ENCODE peak calls at places on chromosomes 11 and 22, in five cellular contexts. One of them, this sample, is unnamed.

GRCh38 chr11:127627629-127628462 is 627.3 kb upstream of the KIRREL3 start:
- DNase-seq in activated gamma-delta T cell treated with anti-CD3 and anti-CD28 coated beads, Interleukin-2, amount 50 U/mL, for 16 hours: no peak
- DNase-seq in ureter: no peak
- DNase-seq in NCI-H146: peak
- DNase-seq in AG10803: no peak
- DNase-seq in this sample: no peak

GRCh38 chr11:124174001-124174400 is 9.1 kb upstream of the OR10D3 start:
- DNase-seq in activated gamma-delta T cell treated with anti-CD3 and anti-CD28 coated beads, Interleukin-2, amount 50 U/mL, for 16 hours: no peak
- DNase-seq in ureter: no peak
- DNase-seq in NCI-H146: peak
- DNase-seq in AG10803: peak
- DNase-seq in this sample: no peak

GRCh38 chr11:74687237-74688005 is 43.8 kb downstream of the CHRDL2 start:
- DNase-seq in activated gamma-delta T cell treated with anti-CD3 and anti-CD28 coated beads, Interleukin-2, amount 50 U/mL, for 16 hours: no peak
- DNase-seq in ureter: no peak
- DNase-seq in NCI-H146: no peak
- DNase-seq in AG10803: peak
- DNase-seq in this sample: no peak

GRCh38 chr11:1071571-1072115 is 3.0 kb upstream of the MUC2 start:
- DNase-seq in activated gamma-delta T cell treated with anti-CD3 and anti-CD28 coated beads, Interleukin-2, amount 50 U/mL, for 16 hours: no peak
- DNase-seq in ureter: no peak
- DNase-seq in NCI-H146: peak
- DNase-seq in AG10803: no peak
- DNase-seq in this sample: no peak

GRCh38 chr11:88704505-88704904 is 361.3 kb downstream of the GRM5 start:
- DNase-seq in activated gamma-delta T cell treated with anti-CD3 and anti-CD28 coated beads, Interleukin-2, amount 50 U/mL, for 16 hours: no peak
- DNase-seq in ureter: no peak
- DNase-seq in NCI-H146: no peak
- DNase-seq in AG10803: no peak
- DNase-seq in this sample: no peak

GRCh38 chr11:117979481-117980211 is 6.5 kb upstream of the IL10RA start:
- DNase-seq in activated gamma-delta T cell treated with anti-CD3 and anti-CD28 coated beads, Interleukin-2, amount 50 U/mL, for 16 hours: no peak
- DNase-seq in ureter: no peak
- DNase-seq in NCI-H146: no peak
- DNase-seq in AG10803: no peak
- DNase-seq in this sample: peak

GRCh38 chr11:1570531-1570895 is 1.6 kb downstream of the DUSP8 start:
- DNase-seq in activated gamma-delta T cell treated with anti-CD3 and anti-CD28 coated beads, Interleukin-2, amount 50 U/mL, for 16 hours: no peak
- DNase-seq in ureter: no peak
- DNase-seq in NCI-H146: no peak
- DNase-seq in AG10803: no peak
- DNase-seq in this sample: no peak

GRCh38 chr22:45102896-45103420 is 60.8 kb upstream of the NUP50 start:
- DNase-seq in activated gamma-delta T cell treated with anti-CD3 and anti-CD28 coated beads, Interleukin-2, amount 50 U/mL, for 16 hours: no peak
- DNase-seq in ureter: no peak
- DNase-seq in NCI-H146: no peak
- DNase-seq in AG10803: no peak
- DNase-seq in this sample: no peak

GRCh38 chr11:46001427-46002049 is 79.1 kb downstream of the LARGE2 start:
- DNase-seq in activated gamma-delta T cell treated with anti-CD3 and anti-CD28 coated beads, Interleukin-2, amount 50 U/mL, for 16 hours: no peak
- DNase-seq in ureter: no peak
- DNase-seq in NCI-H146: no peak
- DNase-seq in AG10803: peak
- DNase-seq in this sample: no peak

GRCh38 chr22:31378123-31378522 is 21.3 kb upstream of the DRG1 start:
- DNase-seq in activated gamma-delta T cell treated with anti-CD3 and anti-CD28 coated beads, Interleukin-2, amount 50 U/mL, for 16 hours: no peak
- DNase-seq in ureter: no peak
- DNase-seq in NCI-H146: no peak
- DNase-seq in AG10803: peak
- DNase-seq in this sample: no peak

GRCh38 chr22:39856588-39856987 is 37.0 kb downstream of the ENTHD1 start:
- DNase-seq in activated gamma-delta T cell treated with anti-CD3 and anti-CD28 coated beads, Interleukin-2, amount 50 U/mL, for 16 hours: no peak
- DNase-seq in ureter: no peak
- DNase-seq in NCI-H146: no peak
- DNase-seq in AG10803: no peak
- DNase-seq in this sample: no peak

GRCh38 chr11:5666396-5666780 is 18.5 kb downstream of the TRIM5 start:
- DNase-seq in activated gamma-delta T cell treated with anti-CD3 and anti-CD28 coated beads, Interleukin-2, amount 50 U/mL, for 16 hours: no peak
- DNase-seq in ureter: no peak
- DNase-seq in NCI-H146: no peak
- DNase-seq in AG10803: no peak
- DNase-seq in this sample: no peak

GRCh38 chr11:134032501-134033091 is 36.3 kb upstream of the JAM3 start:
- DNase-seq in activated gamma-delta T cell treated with anti-CD3 and anti-CD28 coated beads, Interleukin-2, amount 50 U/mL, for 16 hours: no peak
- DNase-seq in ureter: no peak
- DNase-seq in NCI-H146: peak
- DNase-seq in AG10803: peak
- DNase-seq in this sample: no peak

GRCh38 chr11:45266693-45267451 is 19.3 kb downstream of the SYT13 start:
- DNase-seq in activated gamma-delta T cell treated with anti-CD3 and anti-CD28 coated beads, Interleukin-2, amount 50 U/mL, for 16 hours: no peak
- DNase-seq in ureter: no peak
- DNase-seq in NCI-H146: no peak
- DNase-seq in AG10803: no peak
- DNase-seq in this sample: peak

GRCh38 chr11:79076526-79077115 is 364.2 kb downstream of the TENM4 start:
- DNase-seq in activated gamma-delta T cell treated with anti-CD3 and anti-CD28 coated beads, Interleukin-2, amount 50 U/mL, for 16 hours: no peak
- DNase-seq in ureter: no peak
- DNase-seq in NCI-H146: peak
- DNase-seq in AG10803: peak
- DNase-seq in this sample: no peak

GRCh38 chr11:29319231-29319630 is 697.6 kb downstream of the KCNA4 start:
- DNase-seq in activated gamma-delta T cell treated with anti-CD3 and anti-CD28 coated beads, Interleukin-2, amount 50 U/mL, for 16 hours: no peak
- DNase-seq in ureter: no peak
- DNase-seq in NCI-H146: no peak
- DNase-seq in AG10803: peak
- DNase-seq in this sample: no peak

GRCh38 chr22:39097098-39098020 is at the start of gene APOBEC3H:
- DNase-seq in activated gamma-delta T cell treated with anti-CD3 and anti-CD28 coated beads, Interleukin-2, amount 50 U/mL, for 16 hours: no peak
- DNase-seq in ureter: peak
- DNase-seq in NCI-H146: no peak
- DNase-seq in AG10803: no peak
- DNase-seq in this sample: peak

GRCh38 chr11:32434387-32435151 is 770 bp downstream of the WT1 start:
- DNase-seq in activated gamma-delta T cell treated with anti-CD3 and anti-CD28 coated beads, Interleukin-2, amount 50 U/mL, for 16 hours: no peak
- DNase-seq in ureter: no peak
- DNase-seq in NCI-H146: no peak
- DNase-seq in AG10803: no peak
- DNase-seq in this sample: no peak

GRCh38 chr22:21688706-21689381 is 23.0 kb downstream of the PPIL2 start:
- DNase-seq in activated gamma-delta T cell treated with anti-CD3 and anti-CD28 coated beads, Interleukin-2, amount 50 U/mL, for 16 hours: no peak
- DNase-seq in ureter: no peak
- DNase-seq in NCI-H146: no peak
- DNase-seq in AG10803: no peak
- DNase-seq in this sample: no peak

GRCh38 chr11:81237139-81237538 is 1496.5 kb downstream of the FAM181B start:
- DNase-seq in activated gamma-delta T cell treated with anti-CD3 and anti-CD28 coated beads, Interleukin-2, amount 50 U/mL, for 16 hours: no peak
- DNase-seq in ureter: no peak
- DNase-seq in NCI-H146: no peak
- DNase-seq in AG10803: peak
- DNase-seq in this sample: no peak

GRCh38 chr11:75786101-75786736 is 17.6 kb downstream of the DGAT2 start:
- DNase-seq in activated gamma-delta T cell treated with anti-CD3 and anti-CD28 coated beads, Interleukin-2, amount 50 U/mL, for 16 hours: no peak
- DNase-seq in ureter: peak
- DNase-seq in NCI-H146: no peak
- DNase-seq in AG10803: no peak
- DNase-seq in this sample: no peak

GRCh38 chr22:37109242-37109917 is at the start of gene TMPRSS6:
- DNase-seq in activated gamma-delta T cell treated with anti-CD3 and anti-CD28 coated beads, Interleukin-2, amount 50 U/mL, for 16 hours: no peak
- DNase-seq in ureter: no peak
- DNase-seq in NCI-H146: no peak
- DNase-seq in AG10803: no peak
- DNase-seq in this sample: no peak

GRCh38 chr11:16111690-16112089 is 244.7 kb downstream of the SOX6 start:
- DNase-seq in activated gamma-delta T cell treated with anti-CD3 and anti-CD28 coated beads, Interleukin-2, amount 50 U/mL, for 16 hours: no peak
- DNase-seq in ureter: no peak
- DNase-seq in NCI-H146: no peak
- DNase-seq in AG10803: no peak
- DNase-seq in this sample: no peak

GRCh38 chr11:2092464-2092910 is 46.7 kb downstream of the IGF2 start:
- DNase-seq in activated gamma-delta T cell treated with anti-CD3 and anti-CD28 coated beads, Interleukin-2, amount 50 U/mL, for 16 hours: no peak
- DNase-seq in ureter: peak
- DNase-seq in NCI-H146: no peak
- DNase-seq in AG10803: no peak
- DNase-seq in this sample: no peak

GRCh38 chr11:70397336-70397982 is 870 bp upstream of the CTTN start:
- DNase-seq in activated gamma-delta T cell treated with anti-CD3 and anti-CD28 coated beads, Interleukin-2, amount 50 U/mL, for 16 hours: no peak
- DNase-seq in ureter: no peak
- DNase-seq in NCI-H146: peak
- DNase-seq in AG10803: peak
- DNase-seq in this sample: peak

GRCh38 chr11:33633251-33634003 is 67.2 kb downstream of the C11orf91 start:
- DNase-seq in activated gamma-delta T cell treated with anti-CD3 and anti-CD28 coated beads, Interleukin-2, amount 50 U/mL, for 16 hours: no peak
- DNase-seq in ureter: no peak
- DNase-seq in NCI-H146: peak
- DNase-seq in AG10803: peak
- DNase-seq in this sample: no peak

GRCh38 chr11:47923667-47924066 is 56.7 kb upstream of the PTPRJ start:
- DNase-seq in activated gamma-delta T cell treated with anti-CD3 and anti-CD28 coated beads, Interleukin-2, amount 50 U/mL, for 16 hours: no peak
- DNase-seq in ureter: peak
- DNase-seq in NCI-H146: no peak
- DNase-seq in AG10803: peak
- DNase-seq in this sample: no peak

GRCh38 chr22:42074153-42074750 is at the start of gene PHETA2:
- DNase-seq in activated gamma-delta T cell treated with anti-CD3 and anti-CD28 coated beads, Interleukin-2, amount 50 U/mL, for 16 hours: no peak
- DNase-seq in ureter: peak
- DNase-seq in NCI-H146: peak
- DNase-seq in AG10803: peak
- DNase-seq in this sample: peak

GRCh38 chr11:1928891-1929541 is 9.5 kb downstream of the TNNT3 start:
- DNase-seq in activated gamma-delta T cell treated with anti-CD3 and anti-CD28 coated beads, Interleukin-2, amount 50 U/mL, for 16 hours: no peak
- DNase-seq in ureter: no peak
- DNase-seq in NCI-H146: no peak
- DNase-seq in AG10803: no peak
- DNase-seq in this sample: no peak

GRCh38 chr22:36865346-36865745 is 4.5 kb downstream of the NCF4 start:
- DNase-seq in activated gamma-delta T cell treated with anti-CD3 and anti-CD28 coated beads, Interleukin-2, amount 50 U/mL, for 16 hours: no peak
- DNase-seq in ureter: no peak
- DNase-seq in NCI-H146: no peak
- DNase-seq in AG10803: no peak
- DNase-seq in this sample: no peak

GRCh38 chr11:10657308-10658271 is 36.0 kb downstream of the IRAG1 start:
- DNase-seq in activated gamma-delta T cell treated with anti-CD3 and anti-CD28 coated beads, Interleukin-2, amount 50 U/mL, for 16 hours: no peak
- DNase-seq in ureter: no peak
- DNase-seq in NCI-H146: no peak
- DNase-seq in AG10803: peak
- DNase-seq in this sample: peak

GRCh38 chr11:82775736-82776346 is 42.2 kb upstream of the FAM181B start:
- DNase-seq in activated gamma-delta T cell treated with anti-CD3 and anti-CD28 coated beads, Interleukin-2, amount 50 U/mL, for 16 hours: no peak
- DNase-seq in ureter: no peak
- DNase-seq in NCI-H146: peak
- DNase-seq in AG10803: peak
- DNase-seq in this sample: no peak

GRCh38 chr11:68598816-68599653 is 85.3 kb upstream of the GAL start:
- DNase-seq in activated gamma-delta T cell treated with anti-CD3 and anti-CD28 coated beads, Interleukin-2, amount 50 U/mL, for 16 hours: no peak
- DNase-seq in ureter: no peak
- DNase-seq in NCI-H146: no peak
- DNase-seq in AG10803: peak
- DNase-seq in this sample: no peak

GRCh38 chr11:100835854-100836253 is 148.8 kb downstream of the ARHGAP42 start:
- DNase-seq in activated gamma-delta T cell treated with anti-CD3 and anti-CD28 coated beads, Interleukin-2, amount 50 U/mL, for 16 hours: no peak
- DNase-seq in ureter: no peak
- DNase-seq in NCI-H146: no peak
- DNase-seq in AG10803: no peak
- DNase-seq in this sample: no peak

GRCh38 chr11:22192289-22192641 is 620 bp upstream of the ANO5 start:
- DNase-seq in activated gamma-delta T cell treated with anti-CD3 and anti-CD28 coated beads, Interleukin-2, amount 50 U/mL, for 16 hours: no peak
- DNase-seq in ureter: peak
- DNase-seq in NCI-H146: peak
- DNase-seq in AG10803: no peak
- DNase-seq in this sample: no peak

GRCh38 chr11:72814831-72815618 is 814 bp downstream of the ATG16L2 start:
- DNase-seq in activated gamma-delta T cell treated with anti-CD3 and anti-CD28 coated beads, Interleukin-2, amount 50 U/mL, for 16 hours: peak
- DNase-seq in ureter: no peak
- DNase-seq in NCI-H146: peak
- DNase-seq in AG10803: peak
- DNase-seq in this sample: no peak

GRCh38 chr11:65611758-65612603 is 2.0 kb downstream of the MAP3K11 start:
- DNase-seq in activated gamma-delta T cell treated with anti-CD3 and anti-CD28 coated beads, Interleukin-2, amount 50 U/mL, for 16 hours: no peak
- DNase-seq in ureter: no peak
- DNase-seq in NCI-H146: no peak
- DNase-seq in AG10803: no peak
- DNase-seq in this sample: no peak